ENCODE peak calls at places on chromosomes 5 and 9, in six cellular contexts. P is right atrium auricular region; F is NCI-H1417; B is activated naive CD8-positive, alpha-beta T cell treated with anti-CD3 and anti-CD28 coated beads for 36 hours; Y is putamen; X is sigmoid colon. O is an unnamed sample.

GRCh38 chr5:149846021-149846420 is 98.6 kb downstream of the PDE6A start:
- DNase-seq in P (no peak), X (no peak), F (no peak), B (no peak), Y (no peak), O (no peak)

GRCh38 chr5:172598251-172599203 is 42.5 kb upstream of the NEURL1B start:
- DNase-seq in P (no peak), F (no peak), X (no peak), B (no peak), Y (no peak), O (no peak)

GRCh38 chr5:105907016-105907415 is 1763.7 kb downstream of the EFNA5 start:
- DNase-seq in X (no peak), F (no peak), B (no peak), Y (no peak), P (no peak), O (no peak)

GRCh38 chr9:126665696-126666035 is 51.9 kb downstream of the LMX1B start:
- DNase-seq in P (no peak), F (no peak), B (no peak), Y (no peak), X (no peak), O (no peak)

GRCh38 chr9:93116049-93116961 is 17.7 kb downstream of the NINJ1 start:
- DNase-seq in P (peak; percentile 91), B (no peak), Y (no peak), F (no peak), X (peak; percentile 91), O (no peak)

GRCh38 chr9:81848472-81848871 is 79.8 kb upstream of the SPATA31D4 start:
- DNase-seq in X (no peak), P (no peak), F (no peak), B (no peak), Y (peak; percentile 26), O (peak; percentile 30)

GRCh38 chr9:77598510-77598909 is 49.6 kb downstream of the GNA14 start:
- DNase-seq in P (no peak), Y (peak; percentile 7), F (no peak), B (no peak), X (no peak), O (no peak)

GRCh38 chr9:87875839-87876545 is 6.7 kb upstream of the SPATA31E1 start:
- DNase-seq in B (no peak), P (no peak), Y (no peak), F (no peak), X (no peak), O (no peak)

GRCh38 chr5:40682431-40683017 is 2.8 kb downstream of the PTGER4 start:
- DNase-seq in F (no peak), B (no peak), X (peak; percentile 74), P (no peak), Y (no peak), O (no peak)

O was measured in DMS153.